ENCODE peak calls at places on chromosome 18, in six cellular contexts. One of them, this sample, is unnamed.

GRCh38 chr18:63237911-63238710 is 81.5 kb downstream of the BCL2 start:
- DNase-seq in stimulated activated CD4-positive, alpha-beta T cell treated with anti-CD3 and anti-CD28 coated beads, Interleukin-12 subunit alpha, Interleukin-12 subunit beta, amount 100 ng/mL, for 4 hours: no peak
- DNase-seq in HCT116: peak
- DNase-seq in epithelial cell of esophagus: peak
- DNase-seq in NCI-H446 treated with DMSO at 0.1 percent for 48 hours: no peak
- DNase-seq in uterus: no peak
- DNase-seq in this sample: peak

GRCh38 chr18:31610841-31611240 is 19.2 kb downstream of the TTR start:
- DNase-seq in stimulated activated CD4-positive, alpha-beta T cell treated with anti-CD3 and anti-CD28 coated beads, Interleukin-12 subunit alpha, Interleukin-12 subunit beta, amount 100 ng/mL, for 4 hours: no peak
- DNase-seq in HCT116: peak
- DNase-seq in epithelial cell of esophagus: peak
- DNase-seq in NCI-H446 treated with DMSO at 0.1 percent for 48 hours: no peak
- DNase-seq in uterus: no peak
- DNase-seq in this sample: no peak

GRCh38 chr18:54737986-54738385 is 90.3 kb upstream of the RAB27B start:
- DNase-seq in stimulated activated CD4-positive, alpha-beta T cell treated with anti-CD3 and anti-CD28 coated beads, Interleukin-12 subunit alpha, Interleukin-12 subunit beta, amount 100 ng/mL, for 4 hours: no peak
- DNase-seq in HCT116: no peak
- DNase-seq in epithelial cell of esophagus: peak
- DNase-seq in NCI-H446 treated with DMSO at 0.1 percent for 48 hours: no peak
- DNase-seq in uterus: no peak
- DNase-seq in this sample: no peak

GRCh38 chr18:21362921-21363320 is 120.9 kb downstream of the GREB1L start:
- DNase-seq in stimulated activated CD4-positive, alpha-beta T cell treated with anti-CD3 and anti-CD28 coated beads, Interleukin-12 subunit alpha, Interleukin-12 subunit beta, amount 100 ng/mL, for 4 hours: no peak
- DNase-seq in HCT116: no peak
- DNase-seq in epithelial cell of esophagus: no peak
- DNase-seq in NCI-H446 treated with DMSO at 0.1 percent for 48 hours: no peak
- DNase-seq in uterus: no peak
- DNase-seq in this sample: no peak

GRCh38 chr18:46736136-46736535 is 20.7 kb downstream of the ST8SIA5 start:
- DNase-seq in stimulated activated CD4-positive, alpha-beta T cell treated with anti-CD3 and anti-CD28 coated beads, Interleukin-12 subunit alpha, Interleukin-12 subunit beta, amount 100 ng/mL, for 4 hours: no peak
- DNase-seq in HCT116: no peak
- DNase-seq in epithelial cell of esophagus: no peak
- DNase-seq in NCI-H446 treated with DMSO at 0.1 percent for 48 hours: no peak
- DNase-seq in uterus: no peak
- DNase-seq in this sample: no peak

GRCh38 chr18:3493501-3494244 is 43.7 kb downstream of the TGIF1 start:
- DNase-seq in stimulated activated CD4-positive, alpha-beta T cell treated with anti-CD3 and anti-CD28 coated beads, Interleukin-12 subunit alpha, Interleukin-12 subunit beta, amount 100 ng/mL, for 4 hours: no peak
- DNase-seq in HCT116: no peak
- DNase-seq in epithelial cell of esophagus: no peak
- DNase-seq in NCI-H446 treated with DMSO at 0.1 percent for 48 hours: no peak
- DNase-seq in uterus: no peak
- DNase-seq in this sample: no peak

GRCh38 chr18:48613589-48613988 is 74.8 kb downstream of the CTIF start:
- DNase-seq in stimulated activated CD4-positive, alpha-beta T cell treated with anti-CD3 and anti-CD28 coated beads, Interleukin-12 subunit alpha, Interleukin-12 subunit beta, amount 100 ng/mL, for 4 hours: no peak
- DNase-seq in HCT116: no peak
- DNase-seq in epithelial cell of esophagus: no peak
- DNase-seq in NCI-H446 treated with DMSO at 0.1 percent for 48 hours: no peak
- DNase-seq in uterus: peak
- DNase-seq in this sample: peak

GRCh38 chr18:23856466-23857175 is 157.9 kb upstream of the TTC39C start:
- DNase-seq in stimulated activated CD4-positive, alpha-beta T cell treated with anti-CD3 and anti-CD28 coated beads, Interleukin-12 subunit alpha, Interleukin-12 subunit beta, amount 100 ng/mL, for 4 hours: no peak
- DNase-seq in HCT116: peak
- DNase-seq in epithelial cell of esophagus: peak
- DNase-seq in NCI-H446 treated with DMSO at 0.1 percent for 48 hours: no peak
- DNase-seq in uterus: no peak
- DNase-seq in this sample: no peak

GRCh38 chr18:51083398-51083797 is 53.4 kb downstream of the SMAD4 start:
- DNase-seq in stimulated activated CD4-positive, alpha-beta T cell treated with anti-CD3 and anti-CD28 coated beads, Interleukin-12 subunit alpha, Interleukin-12 subunit beta, amount 100 ng/mL, for 4 hours: no peak
- DNase-seq in HCT116: no peak
- DNase-seq in epithelial cell of esophagus: no peak
- DNase-seq in NCI-H446 treated with DMSO at 0.1 percent for 48 hours: no peak
- DNase-seq in uterus: no peak
- DNase-seq in this sample: no peak

GRCh38 chr18:74495581-74496507 is at the start of gene CNDP2:
- DNase-seq in stimulated activated CD4-positive, alpha-beta T cell treated with anti-CD3 and anti-CD28 coated beads, Interleukin-12 subunit alpha, Interleukin-12 subunit beta, amount 100 ng/mL, for 4 hours: peak
- DNase-seq in HCT116: peak
- DNase-seq in epithelial cell of esophagus: peak
- DNase-seq in NCI-H446 treated with DMSO at 0.1 percent for 48 hours: peak
- DNase-seq in uterus: peak
- DNase-seq in this sample: peak

GRCh38 chr18:37064187-37064586 is 235.3 kb downstream of the KIAA1328 start:
- DNase-seq in stimulated activated CD4-positive, alpha-beta T cell treated with anti-CD3 and anti-CD28 coated beads, Interleukin-12 subunit alpha, Interleukin-12 subunit beta, amount 100 ng/mL, for 4 hours: no peak
- DNase-seq in HCT116: no peak
- DNase-seq in epithelial cell of esophagus: no peak
- DNase-seq in NCI-H446 treated with DMSO at 0.1 percent for 48 hours: no peak
- DNase-seq in uterus: no peak
- DNase-seq in this sample: no peak

GRCh38 chr18:45541421-45541820 is 73.9 kb upstream of the SLC14A2 start:
- DNase-seq in stimulated activated CD4-positive, alpha-beta T cell treated with anti-CD3 and anti-CD28 coated beads, Interleukin-12 subunit alpha, Interleukin-12 subunit beta, amount 100 ng/mL, for 4 hours: no peak
- DNase-seq in HCT116: no peak
- DNase-seq in epithelial cell of esophagus: no peak
- DNase-seq in NCI-H446 treated with DMSO at 0.1 percent for 48 hours: no peak
- DNase-seq in uterus: no peak
- DNase-seq in this sample: no peak

GRCh38 chr18:62128157-62128556 is 58.7 kb downstream of the PIGN start:
- DNase-seq in stimulated activated CD4-positive, alpha-beta T cell treated with anti-CD3 and anti-CD28 coated beads, Interleukin-12 subunit alpha, Interleukin-12 subunit beta, amount 100 ng/mL, for 4 hours: no peak
- DNase-seq in HCT116: no peak
- DNase-seq in epithelial cell of esophagus: peak
- DNase-seq in NCI-H446 treated with DMSO at 0.1 percent for 48 hours: no peak
- DNase-seq in uterus: no peak
- DNase-seq in this sample: no peak

GRCh38 chr18:32701288-32701687 is 71.5 kb downstream of the KLHL14 start:
- DNase-seq in stimulated activated CD4-positive, alpha-beta T cell treated with anti-CD3 and anti-CD28 coated beads, Interleukin-12 subunit alpha, Interleukin-12 subunit beta, amount 100 ng/mL, for 4 hours: no peak
- DNase-seq in HCT116: no peak
- DNase-seq in epithelial cell of esophagus: no peak
- DNase-seq in NCI-H446 treated with DMSO at 0.1 percent for 48 hours: no peak
- DNase-seq in uterus: no peak
- DNase-seq in this sample: no peak

GRCh38 chr18:69840445-69840844 is 107.2 kb downstream of the CD226 start:
- DNase-seq in stimulated activated CD4-positive, alpha-beta T cell treated with anti-CD3 and anti-CD28 coated beads, Interleukin-12 subunit alpha, Interleukin-12 subunit beta, amount 100 ng/mL, for 4 hours: no peak
- DNase-seq in HCT116: no peak
- DNase-seq in epithelial cell of esophagus: peak
- DNase-seq in NCI-H446 treated with DMSO at 0.1 percent for 48 hours: no peak
- DNase-seq in uterus: no peak
- DNase-seq in this sample: no peak

GRCh38 chr18:76932026-76932819 is 109.9 kb downstream of the ZNF236 start:
- DNase-seq in stimulated activated CD4-positive, alpha-beta T cell treated with anti-CD3 and anti-CD28 coated beads, Interleukin-12 subunit alpha, Interleukin-12 subunit beta, amount 100 ng/mL, for 4 hours: no peak
- DNase-seq in HCT116: no peak
- DNase-seq in epithelial cell of esophagus: no peak
- DNase-seq in NCI-H446 treated with DMSO at 0.1 percent for 48 hours: no peak
- DNase-seq in uterus: peak
- DNase-seq in this sample: peak

GRCh38 chr18:58013241-58014211 is 30.5 kb upstream of the NEDD4L start:
- DNase-seq in stimulated activated CD4-positive, alpha-beta T cell treated with anti-CD3 and anti-CD28 coated beads, Interleukin-12 subunit alpha, Interleukin-12 subunit beta, amount 100 ng/mL, for 4 hours: no peak
- DNase-seq in HCT116: no peak
- DNase-seq in epithelial cell of esophagus: peak
- DNase-seq in NCI-H446 treated with DMSO at 0.1 percent for 48 hours: no peak
- DNase-seq in uterus: no peak
- DNase-seq in this sample: no peak

GRCh38 chr18:44609210-44609941 is 71.3 kb upstream of the SETBP1 start:
- DNase-seq in stimulated activated CD4-positive, alpha-beta T cell treated with anti-CD3 and anti-CD28 coated beads, Interleukin-12 subunit alpha, Interleukin-12 subunit beta, amount 100 ng/mL, for 4 hours: no peak
- DNase-seq in HCT116: no peak
- DNase-seq in epithelial cell of esophagus: peak
- DNase-seq in NCI-H446 treated with DMSO at 0.1 percent for 48 hours: no peak
- DNase-seq in uterus: no peak
- DNase-seq in this sample: no peak

GRCh38 chr18:13292736-13293135 is 74.2 kb downstream of the LDLRAD4 start:
- DNase-seq in stimulated activated CD4-positive, alpha-beta T cell treated with anti-CD3 and anti-CD28 coated beads, Interleukin-12 subunit alpha, Interleukin-12 subunit beta, amount 100 ng/mL, for 4 hours: no peak
- DNase-seq in HCT116: no peak
- DNase-seq in epithelial cell of esophagus: no peak
- DNase-seq in NCI-H446 treated with DMSO at 0.1 percent for 48 hours: no peak
- DNase-seq in uterus: no peak
- DNase-seq in this sample: no peak

GRCh38 chr18:21300616-21301200 is 58.7 kb downstream of the GREB1L start:
- DNase-seq in stimulated activated CD4-positive, alpha-beta T cell treated with anti-CD3 and anti-CD28 coated beads, Interleukin-12 subunit alpha, Interleukin-12 subunit beta, amount 100 ng/mL, for 4 hours: no peak
- DNase-seq in HCT116: no peak
- DNase-seq in epithelial cell of esophagus: peak
- DNase-seq in NCI-H446 treated with DMSO at 0.1 percent for 48 hours: no peak
- DNase-seq in uterus: no peak
- DNase-seq in this sample: no peak

GRCh38 chr18:69985239-69985638 is 37.6 kb upstream of the CD226 start:
- DNase-seq in stimulated activated CD4-positive, alpha-beta T cell treated with anti-CD3 and anti-CD28 coated beads, Interleukin-12 subunit alpha, Interleukin-12 subunit beta, amount 100 ng/mL, for 4 hours: no peak
- DNase-seq in HCT116: no peak
- DNase-seq in epithelial cell of esophagus: no peak
- DNase-seq in NCI-H446 treated with DMSO at 0.1 percent for 48 hours: no peak
- DNase-seq in uterus: no peak
- DNase-seq in this sample: no peak

This sample was measured in tibial artery.